ENCODE peak calls at places on chromosomes 12 and 14, in nine cellular contexts. A is GM23338, J is neural progenitor cell, C is HCT116, R is OCI-LY7, T is H9, L is mesenchymal stem cell, F is hepatocyte, W is fibroblast of lung. B is an unnamed sample. For H3K4me1, the result is how much of the 10 kb centered on the place peaks cover.

GRCh38 chr12:47242426-47242825 is 162.7 kb upstream of the AMIGO2 start:
- DNase-seq in C (no peak), J (no peak), R (no peak), A (no peak), L (no peak), W (no peak), F (no peak), T (no peak), B (no peak)

GRCh38 chr12:115451785-115452736 is 768.1 kb upstream of the TBX3 start:
- DNase-seq in A (peak), T (peak), F (peak), L (peak), C (no peak), R (no peak), W (peak), J (peak), B (no peak)

GRCh38 chr14:73784065-73784987 is 67.3 kb upstream of the PTGR2 start:
- DNase-seq in R (peak), J (peak), T (peak), A (peak), F (peak), C (no peak), L (peak), W (peak), B (peak)

GRCh38 chr12:49331360-49332222 is 5.4 kb downstream of the C1QL4 start:
- DNase-seq in A (peak), R (peak), T (peak), C (peak), W (peak), L (peak), J (peak), F (peak), B (peak)

GRCh38 chr12:1634149-1634548 is 5.1 kb downstream of the WNT5B start:
- DNase-seq in L (no peak), W (no peak), R (no peak), A (no peak), J (no peak), C (no peak), T (no peak), F (no peak), B (no peak)

GRCh38 chr12:117514016-117514415 is 152.6 kb upstream of the NOS1 start:
- DNase-seq in W (no peak), J (peak), F (no peak), T (no peak), C (no peak), R (no peak), A (peak), L (no peak), B (no peak)

GRCh38 chr12:22569253-22569652 is 24.9 kb upstream of the C2CD5 start:
- DNase-seq in J (no peak), F (no peak), T (no peak), R (no peak), L (no peak), C (no peak), W (no peak), A (no peak), B (no peak)

GRCh38 chr14:75732888-75733287 is 71.8 kb downstream of the TTLL5 start:
- DNase-seq in T (no peak), A (no peak), W (no peak), R (no peak), L (no peak), C (no peak), F (no peak), J (no peak), B (no peak)

GRCh38 chr14:29548948-29549370 is 378.7 kb downstream of the PRKD1 start:
- DNase-seq in L (peak), F (peak), T (no peak), W (peak), J (peak), A (peak), C (peak), R (peak), B (peak)

GRCh38 chr12:15164997-15165659 is 56.1 kb downstream of the RERG start:
- DNase-seq in L (peak), W (peak), J (no peak), C (no peak), A (peak), F (no peak), R (no peak), T (no peak), B (no peak)

GRCh38 chr14:48456051-48456450 is 780.6 kb upstream of the MDGA2 start:
- DNase-seq in A (no peak), F (no peak), R (no peak), T (no peak), W (no peak), C (no peak), J (no peak), L (no peak), B (no peak)

GRCh38 chr12:73863541-73863940 is 674.1 kb upstream of the ATXN7L3B start:
- DNase-seq in W (peak), F (no peak), L (peak), C (peak), A (no peak), R (no peak), T (no peak), J (no peak), B (peak)

GRCh38 chr12:49954863-49955830 is 4.6 kb downstream of the AQP2 start:
- DNase-seq in L (no peak), T (peak), W (no peak), C (no peak), A (peak), R (no peak), J (no peak), F (no peak), B (no peak)

GRCh38 chr12:27975222-27976136 is 2.9 kb upstream of the PTHLH start:
- DNase-seq in T (peak), R (no peak), W (peak), J (peak), C (no peak), A (peak), L (peak), F (peak), B (no peak)

GRCh38 chr14:84108746-84109457 is 1421.0 kb upstream of the FLRT2 start:
- DNase-seq in C (no peak), F (no peak), A (no peak), L (no peak), W (no peak), R (no peak), J (no peak), T (no peak), B (no peak)

GRCh38 chr14:21039585-21040369 is 2.4 kb upstream of the RNASE7 start:
- DNase-seq in C (peak), W (peak), R (peak), A (peak), F (peak), J (peak), L (peak), T (peak), B (peak)

GRCh38 chr14:85554106-85554505 is 24.2 kb downstream of the FLRT2 start:
- DNase-seq in J (no peak), C (no peak), L (peak), W (no peak), A (no peak), R (no peak), T (no peak), F (no peak), B (no peak)

GRCh38 chr12:122944588-122944987 is 21.7 kb downstream of the ABCB9 start:
- DNase-seq in L (peak), F (no peak), J (no peak), T (no peak), R (no peak), C (peak), W (peak), A (no peak), B (peak)

GRCh38 chr12:52389313-52390207 is 4.1 kb upstream of the KRT84 start:
- DNase-seq in R (no peak), A (peak), J (no peak), W (peak), F (peak), T (peak), L (no peak), C (no peak), B (peak)

GRCh38 chr14:92877757-92878431 is 45.1 kb upstream of the CHGA start:
- DNase-seq in L (no peak), A (peak), C (no peak), T (peak), F (peak), W (no peak), J (peak), R (no peak), B (no peak)

GRCh38 chr12:98399532-98399931 is 115.9 kb upstream of the TMPO start:
- DNase-seq in J (peak), L (peak), F (peak), T (peak), W (peak), R (peak), A (peak), C (peak), B (peak)

GRCh38 chr12:51048601-51049369 is 658 bp downstream of the LETMD1 start:
- DNase-seq in A (no peak), C (no peak), W (no peak), R (peak), T (no peak), F (no peak), L (no peak), J (peak), B (peak)

GRCh38 chr12:70640901-70641300 is 3.7 kb upstream of the PTPRB start:
- DNase-seq in C (no peak), T (no peak), F (no peak), R (no peak), J (no peak), A (no peak), W (no peak), L (no peak), B (no peak)

GRCh38 chr12:55072093-55072492 is 52.3 kb downstream of the NEUROD4 start:
- DNase-seq in C (peak), R (peak), J (peak), A (peak), W (peak), F (peak), L (no peak), T (peak), B (peak)

GRCh38 chr12:59977779-59978178 is 381.9 kb downstream of the SLC16A7 start:
- DNase-seq in J (no peak), T (no peak), C (no peak), A (no peak), L (no peak), R (no peak), F (no peak), W (peak), B (no peak)

GRCh38 chr12:130054803-130055202 is 107.5 kb upstream of the FZD10 start:
- DNase-seq in C (no peak), A (no peak), W (no peak), T (no peak), R (no peak), J (no peak), F (no peak), L (peak), B (no peak)

GRCh38 chr14:70472253-70473159 is 20.5 kb downstream of the ADAM21 start:
- DNase-seq in F (no peak), R (no peak), J (no peak), C (no peak), A (no peak), L (no peak), T (no peak), W (no peak), B (no peak)

GRCh38 chr12:78916845-78917480 is 52.4 kb downstream of the SYT1 start:
- DNase-seq in F (no peak), J (no peak), C (peak), A (peak), T (no peak), R (no peak), L (peak), W (peak), B (peak)

GRCh38 chr12:132806857-132807256 is 21.8 kb downstream of the GOLGA3 start:
- DNase-seq in T (no peak), W (no peak), A (no peak), R (no peak), L (no peak), F (no peak), C (no peak), J (no peak), B (no peak)

GRCh38 chr12:50620050-50620974 is 115.5 kb downstream of the DIP2B start:
- DNase-seq in L (peak), W (peak), J (peak), R (no peak), F (peak), A (peak), T (no peak), C (no peak), B (peak)

GRCh38 chr14:38210168-38210567 is 2.5 kb downstream of the SSTR1 start:
- DNase-seq in A (peak), T (no peak), J (no peak), F (peak), C (no peak), L (peak), R (no peak), W (peak), B (no peak)

GRCh38 chr14:104750658-104751057 is 2.3 kb upstream of the SIVA1 start:
- DNase-seq in T (no peak), R (peak), F (no peak), L (no peak), J (no peak), A (no peak), W (no peak), C (no peak), B (no peak)

GRCh38 chr12:84767079-84767478 is 145.5 kb downstream of the SLC6A15 start:
- DNase-seq in R (no peak), J (no peak), C (no peak), A (no peak), W (no peak), F (no peak), L (no peak), T (no peak), B (no peak)

GRCh38 chr12:4445156-4446020 is at the start of gene FGF6:
- DNase-seq in C (no peak), W (no peak), L (no peak), F (no peak), A (no peak), T (no peak), J (no peak), R (no peak), B (no peak)

GRCh38 chr14:106044949-106045596 is 518.7 kb downstream of the TMEM121 start:
- DNase-seq in R (no peak), T (no peak), W (no peak), F (no peak), C (peak), L (no peak), J (no peak), A (peak), B (no peak)

GRCh38 chr14:93729993-93730392 is 58.3 kb downstream of the PRIMA1 start:
- DNase-seq in W (no peak), T (no peak), F (no peak), R (no peak), C (peak), J (no peak), L (no peak), A (no peak), B (peak)

GRCh38 chr14:75711796-75712211 is 50.8 kb downstream of the TTLL5 start:
- DNase-seq in R (no peak), F (peak), L (peak), T (peak), C (peak), A (peak), J (peak), W (peak), B (peak)

GRCh38 chr14:100072783-100073346 is 7.6 kb downstream of the EVL start:
- DNase-seq in W (no peak), C (peak), A (peak), J (no peak), T (no peak), L (no peak), F (no peak), R (peak), B (peak)

GRCh38 chr12:88185988-88186387 is 43.9 kb downstream of the TMTC3 start:
- DNase-seq in L (peak), J (no peak), T (no peak), F (no peak), W (peak), R (no peak), A (no peak), C (peak), B (peak)

DNA sequence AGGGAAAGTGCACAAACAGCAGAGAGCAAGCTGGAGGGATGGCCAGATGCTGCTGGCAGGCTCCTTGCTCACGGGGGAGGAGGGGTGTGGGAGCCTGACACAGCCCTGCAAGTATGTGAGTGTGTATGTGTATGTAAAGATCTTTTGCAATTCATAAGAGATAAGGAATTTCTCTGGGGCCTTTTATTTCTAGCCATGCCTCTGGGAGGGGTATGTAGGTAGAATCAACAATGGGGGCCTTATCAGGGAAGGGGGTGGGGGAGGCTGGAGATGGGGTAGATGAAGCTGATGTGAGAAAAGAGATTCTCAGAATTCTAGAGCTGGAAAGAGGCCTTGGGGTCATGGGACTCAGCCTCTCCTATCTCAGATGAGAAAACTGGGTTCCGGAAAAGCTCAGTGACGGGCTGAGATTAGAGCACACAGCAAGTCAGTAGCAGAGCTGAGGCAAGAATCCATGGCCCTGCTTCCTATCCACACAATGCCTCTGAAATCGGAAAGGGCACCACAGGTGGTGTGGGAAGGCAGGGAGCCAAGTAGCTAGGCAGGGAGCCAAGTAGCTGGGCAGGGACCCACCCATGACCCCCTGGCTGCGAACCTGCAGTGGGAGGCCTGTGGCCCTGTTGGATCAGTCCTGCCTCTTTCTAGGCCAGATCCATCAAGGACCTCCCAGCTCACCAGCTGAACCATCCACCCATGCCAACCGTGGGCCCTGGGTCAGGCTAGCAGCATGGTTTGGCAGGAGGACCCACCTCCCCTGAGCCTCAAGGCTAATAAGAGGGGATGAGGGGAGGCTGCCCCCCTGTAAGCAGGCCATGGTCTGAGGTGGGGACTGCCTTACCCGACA is 54.7 kb downstream of the PLEKHG3 start:
- DNase-seq in L (peak), J (no peak), W (peak), F (peak), R (no peak), C (no peak), T (no peak), A (no peak), B (peak)
- H3K4me1 ChIP-seq in L (half or more), J (under half), W (under half), F (half or more), R (under half), C (half or more), T (under half), A (under half), B (half or more)

GRCh38 chr14:67734675-67735074 is 33.0 kb downstream of the RDH12 start:
- DNase-seq in T (peak), F (no peak), A (peak), J (peak), L (no peak), W (no peak), R (no peak), C (no peak), B (no peak)

GRCh38 chr14:67744057-67744456 is 42.4 kb downstream of the RDH12 start:
- DNase-seq in W (no peak), R (no peak), T (no peak), L (no peak), J (no peak), A (no peak), F (no peak), C (no peak), B (no peak)

GRCh38 chr14:67735361-67735921 is 33.8 kb downstream of the RDH12 start:
- DNase-seq in R (no peak), L (no peak), T (no peak), J (no peak), F (no peak), C (no peak), A (no peak), W (no peak), B (no peak)

GRCh38 chr14:67736771-67737170 is 35.1 kb downstream of the RDH12 start:
- DNase-seq in R (no peak), W (no peak), T (no peak), A (no peak), L (no peak), F (no peak), J (no peak), C (no peak), B (no peak)

GRCh38 chr14:67738740-67739504 is 37.2 kb downstream of the RDH12 start:
- DNase-seq in T (no peak), L (peak), W (peak), C (peak), J (no peak), R (no peak), F (peak), A (no peak), B (peak)
- H2AFZ ChIP-seq in T (peak), L (no peak), W (no peak), C (no peak), J (no peak), R (no peak), F (no peak), A (no peak), B (peak)

GRCh38 chr12:128381537-128381936 is 114.6 kb downstream of the TMEM132C start:
- DNase-seq in R (no peak), W (no peak), A (no peak), L (no peak), T (peak), C (no peak), J (peak), F (no peak), B (no peak)

GRCh38 chr12:128387811-128388422 is 120.9 kb downstream of the TMEM132C start:
- DNase-seq in J (peak), F (peak), C (no peak), W (no peak), A (peak), R (peak), L (no peak), T (peak), B (no peak)

GRCh38 chr12:128382946-128383739 is 116.2 kb downstream of the TMEM132C start:
- DNase-seq in F (no peak), J (peak), T (no peak), L (no peak), A (no peak), C (no peak), R (no peak), W (no peak), B (no peak)

GRCh38 chr12:128385736-128386135 is 118.8 kb downstream of the TMEM132C start:
- DNase-seq in R (no peak), T (no peak), C (no peak), A (no peak), L (no peak), J (no peak), F (no peak), W (no peak), B (no peak)

GRCh38 chr12:128381961-128382360 is 115.0 kb downstream of the TMEM132C start:
- DNase-seq in J (no peak), L (no peak), R (no peak), W (no peak), F (no peak), T (no peak), C (no peak), A (no peak), B (no peak)
- H3K27ac ChIP-seq in J (peak), L (no peak), R (no peak), W (no peak), F (peak), T (no peak), C (no peak), A (no peak), B (no peak)

GRCh38 chr14:22538671-22539228 is 50.3 kb downstream of the DAD1 start:
- DNase-seq in T (no peak), L (no peak), J (no peak), C (no peak), F (no peak), A (no peak), W (no peak), R (no peak), B (no peak)

GRCh38 chr14:22536853-22537338 is 52.1 kb downstream of the DAD1 start:
- DNase-seq in R (no peak), F (peak), J (no peak), T (no peak), W (peak), C (peak), L (peak), A (no peak), B (peak)

GRCh38 chr14:22539831-22540230 is 49.2 kb downstream of the DAD1 start:
- DNase-seq in W (no peak), F (no peak), A (no peak), J (no peak), R (no peak), T (no peak), L (no peak), C (no peak), B (no peak)

GRCh38 chr14:22535916-22536315 is 53.1 kb downstream of the DAD1 start:
- DNase-seq in R (no peak), J (no peak), L (no peak), T (no peak), F (no peak), A (no peak), W (no peak), C (no peak), B (no peak)

GRCh38 chr14:22537436-22538310 is 51.4 kb downstream of the DAD1 start:
- DNase-seq in J (no peak), F (no peak), T (no peak), C (no peak), R (no peak), L (no peak), W (no peak), A (no peak), B (no peak)
- H3K4me1 ChIP-seq in J (under half), F (under half), T (under half), C (under half), R (half or more), L (under half), W (under half), A (under half), B (under half)

GRCh38 chr12:113341535-113341934 is 6.6 kb upstream of the SLC8B1 start:
- DNase-seq in W (no peak), R (no peak), J (no peak), T (no peak), A (no peak), C (no peak), F (no peak), L (no peak), B (no peak)
- H2AFZ ChIP-seq in W (no peak), R (no peak), J (no peak), T (no peak), A (no peak), C (no peak), F (no peak), L (no peak), B (no peak)

B was measured in mammary epithelial cell.